ENCODE peak calls at places on chromosomes 13 and 19, in eight cellular contexts. X is T-helper 1 cell; Y is NCI-H446; A is cardiac fibroblast; W is stimulated activated CD4-positive, alpha-beta T cell treated with anti-CD3 and anti-CD28 coated beads, Interleukin-1b, Interleukin-23, amount 100 ng/mL, for 1 hour; D is HEK293T; I is activated gamma-delta T cell treated with Interleukin-2 at 50 U/mL for 16 hours; K is RWPE1. P is an unnamed sample.

GRCh38 chr19:49869009-49869483 is 1.7 kb upstream of the PNKP start:
- DNase-seq in K (no peak), Y (no peak), A (no peak), W (peak; percentile 60), X (no peak), I (no peak), D (no peak), P (no peak)

GRCh38 chr19:18322318-18322758 is 538 bp downstream of the LSM4 start:
- DNase-seq in I (peak; percentile 16), W (no peak), K (peak; percentile 67), A (peak; percentile 69), Y (no peak), X (no peak), D (no peak), P (no peak)

GRCh38 chr13:80757694-80758093 is 416.8 kb upstream of the SPRY2 start:
- DNase-seq in I (no peak), A (no peak), X (no peak), Y (no peak), D (no peak), W (no peak), K (no peak), P (no peak)

GRCh38 chr19:3346677-3347353 is 19.6 kb upstream of the NFIC start:
- DNase-seq in W (no peak), Y (peak; percentile 94), X (no peak), D (no peak), K (no peak), A (peak; percentile 95), I (no peak), P (no peak)

GRCh38 chr19:39401549-39402416 is 4.9 kb upstream of the ZFP36 start:
- DNase-seq in I (peak; percentile 86), A (peak; percentile 79), X (peak; percentile 76), W (no peak), Y (no peak), K (no peak), D (no peak), P (peak; percentile 80)

GRCh38 chr19:35715981-35716734 is 1.6 kb upstream of the KMT2B start:
- DNase-seq in X (no peak), K (peak; percentile 46), A (no peak), I (no peak), Y (no peak), D (peak; percentile 30), W (no peak), P (no peak)

GRCh38 chr19:33468361-33469170 is 53.0 kb downstream of the PEPD start:
- DNase-seq in W (no peak), D (no peak), X (no peak), A (no peak), Y (no peak), K (no peak), I (no peak), P (no peak)

GRCh38 chr13:111567637-111568036 is 247.2 kb downstream of the TEX29 start:
- DNase-seq in Y (no peak), A (no peak), I (no peak), K (no peak), D (no peak), X (no peak), W (no peak), P (no peak)

GRCh38 chr19:32652893-32653625 is 21.9 kb downstream of the ANKRD27 start:
- DNase-seq in A (peak; percentile 80), I (no peak), X (no peak), K (no peak), Y (no peak), D (no peak), W (no peak), P (peak; percentile 20)

GRCh38 chr19:3441089-3441985 is 39.0 kb downstream of the SMIM24 start:
- DNase-seq in W (no peak), I (no peak), K (no peak), A (no peak), Y (no peak), X (no peak), D (no peak), P (no peak)

GRCh38 chr13:110250258-110250891 is 56.6 kb downstream of the COL4A1 start:
- DNase-seq in A (peak; percentile 88), K (no peak), D (no peak), W (no peak), Y (no peak), X (no peak), I (no peak), P (no peak)

GRCh38 chr13:47008318-47008717 is 111.5 kb upstream of the HTR2A start:
- DNase-seq in K (no peak), X (no peak), W (no peak), I (no peak), Y (no peak), D (no peak), A (no peak), P (no peak)

GRCh38 chr13:45717324-45717723 is 15.2 kb downstream of the CBY2 start:
- DNase-seq in I (no peak), A (no peak), Y (no peak), D (no peak), W (no peak), X (no peak), K (no peak), P (no peak)

GRCh38 chr19:843180-843835 is 2.5 kb downstream of the PRTN3 start:
- DNase-seq in I (no peak), A (no peak), W (no peak), X (no peak), K (no peak), Y (no peak), D (no peak), P (no peak)

GRCh38 chr19:29927944-29928669 is 13.9 kb upstream of the URI1 start:
- DNase-seq in I (no peak), Y (no peak), X (no peak), A (no peak), D (peak; percentile 53), K (no peak), W (no peak), P (no peak)

GRCh38 chr19:13417054-13417453 is 89.2 kb downstream of the CACNA1A start:
- DNase-seq in K (no peak), W (no peak), A (no peak), D (no peak), Y (no peak), I (no peak), X (no peak), P (no peak)

GRCh38 chr13:112842343-112842856 is 126.6 kb upstream of the MCF2L start:
- DNase-seq in W (no peak), K (no peak), X (no peak), D (no peak), I (no peak), A (peak; percentile 72), Y (no peak), P (no peak)

GRCh38 chr19:19955208-19955607 is 54.5 kb downstream of the ZNF93 start:
- DNase-seq in D (no peak), I (no peak), Y (no peak), W (no peak), K (no peak), X (no peak), A (no peak), P (no peak)

GRCh38 chr19:45791744-45792481 is 732 bp downstream of the DMWD start:
- DNase-seq in X (no peak), A (no peak), D (no peak), W (no peak), K (no peak), Y (no peak), I (no peak), P (no peak)

GRCh38 chr13:101455863-101456262 is 3.4 kb downstream of the ITGBL1 start:
- DNase-seq in I (no peak), K (peak; percentile 84), X (no peak), Y (no peak), A (peak; percentile 84), D (no peak), W (no peak), P (peak; percentile 73)

GRCh38 chr13:92172191-92172590 is 773.8 kb downstream of the GPC5 start:
- DNase-seq in D (no peak), W (no peak), I (no peak), Y (no peak), X (no peak), K (no peak), A (no peak), P (no peak)

GRCh38 chr19:27718262-27718661 is 1494.7 kb downstream of the UQCRFS1 start:
- DNase-seq in A (no peak), I (no peak), X (no peak), W (no peak), D (no peak), Y (no peak), K (no peak), P (no peak)

GRCh38 chr13:46721054-46721453 is 75.9 kb downstream of the ESD start:
- DNase-seq in Y (peak; percentile 1), A (peak; percentile 65), I (peak; percentile 32), K (peak; percentile 20), X (peak; percentile 42), D (peak; percentile 39), W (peak; percentile 24), P (no peak)

GRCh38 chr19:24048261-24048660 is 38.7 kb upstream of the ZNF254 start:
- DNase-seq in D (no peak), Y (no peak), I (no peak), W (no peak), X (no peak), A (no peak), K (no peak), P (no peak)

GRCh38 chr19:13013649-13014048 is 18.4 kb downstream of the NFIX start:
- DNase-seq in X (no peak), W (no peak), Y (no peak), D (no peak), K (no peak), I (no peak), A (no peak), P (no peak)

GRCh38 chr19:49102303-49102702 is 11.9 kb upstream of the LIN7B start:
- DNase-seq in A (no peak), D (no peak), Y (no peak), I (no peak), W (no peak), X (no peak), K (no peak), P (no peak)

GRCh38 chr13:32904271-32904670 is 112.0 kb upstream of the KL start:
- DNase-seq in X (no peak), I (no peak), A (no peak), Y (no peak), W (no peak), K (no peak), D (no peak), P (no peak)

GRCh38 chr13:32446778-32447465 is 19.0 kb upstream of the N4BP2L1 start:
- DNase-seq in X (no peak), D (no peak), K (no peak), W (no peak), I (no peak), Y (no peak), A (peak; percentile 27), P (no peak)

GRCh38 chr19:44757735-44758505 is 9.4 kb downstream of the BCL3 start:
- DNase-seq in Y (no peak), A (peak; percentile 76), I (no peak), X (no peak), K (no peak), D (no peak), W (no peak), P (no peak)

GRCh38 chr19:5149930-5150329 is 181.0 kb downstream of the KDM4B start:
- DNase-seq in W (no peak), D (no peak), A (no peak), K (no peak), X (no peak), Y (no peak), I (no peak), P (no peak)

GRCh38 chr19:27740396-27740795 is 1472.6 kb downstream of the UQCRFS1 start:
- DNase-seq in A (no peak), I (no peak), X (no peak), D (no peak), Y (no peak), K (no peak), W (no peak), P (no peak)